ENCODE peak calls at places on chromosomes 11 and 22, in seven cellular contexts. E is NCI-H1930, S is NCI-H146, I is NCI-H1092 treated with DMSO at 0.1 percent for 48 hours, Q is A549, O is NCI-H345, R is stromal cell of bone marrow. D is an unnamed sample.

GRCh38 chr22:21443735-21444421 is 23.3 kb upstream of the TMEM191C start:
- DNase-seq in O (no peak), I (no peak), S (no peak), Q (no peak), E (no peak), R (no peak), D (no peak)

GRCh38 chr22:23926561-23926960 is 32.4 kb downstream of the MIF start:
- DNase-seq in O (no peak), E (no peak), R (no peak), Q (no peak), S (no peak), I (no peak), D (no peak)

GRCh38 chr22:36386900-36387663 is 685 bp downstream of the MYH9 start:
- DNase-seq in R (no peak), E (no peak), Q (no peak), S (no peak), O (no peak), I (no peak), D (no peak)

GRCh38 chr11:11296434-11296833 is 56.6 kb downstream of the CSNK2A3 start:
- DNase-seq in I (peak), E (no peak), R (no peak), O (peak), S (no peak), Q (no peak), D (peak)

GRCh38 chr11:58575377-58576020 is at the start of gene LPXN:
- DNase-seq in S (no peak), I (no peak), O (no peak), R (no peak), E (no peak), Q (no peak), D (no peak)

GRCh38 chr11:64844330-64845124 is at the start of gene CDC42BPG:
- DNase-seq in S (peak), Q (peak), O (peak), I (peak), E (peak), R (peak), D (peak)

GRCh38 chr11:117492578-117493251 is 165.1 kb downstream of the CEP164 start:
- DNase-seq in I (no peak), O (no peak), R (no peak), S (no peak), E (no peak), Q (no peak), D (no peak)

GRCh38 chr11:74818283-74818946 is 69.8 kb downstream of the RNF169 start:
- DNase-seq in Q (no peak), I (no peak), E (no peak), S (no peak), R (no peak), O (no peak), D (no peak)

GRCh38 chr11:133930767-133931448 is 25.9 kb downstream of the IGSF9B start:
- DNase-seq in E (no peak), O (no peak), Q (peak), I (no peak), S (no peak), R (no peak), D (no peak)

GRCh38 chr22:37428649-37429586 is 1.6 kb upstream of the ELFN2 start:
- DNase-seq in O (no peak), Q (peak), E (peak), I (no peak), S (no peak), R (no peak), D (no peak)

GRCh38 chr11:58334708-58335107 is 24.2 kb downstream of the OR5B17 start:
- DNase-seq in O (no peak), S (no peak), Q (peak), R (peak), I (no peak), E (no peak), D (no peak)

GRCh38 chr22:35446365-35446764 is 46.4 kb downstream of the MCM5 start:
- DNase-seq in I (no peak), E (no peak), Q (no peak), S (no peak), O (no peak), R (peak), D (no peak)

GRCh38 chr22:21936151-21936778 is 16.4 kb downstream of the PPM1F start:
- DNase-seq in I (no peak), O (no peak), S (no peak), R (no peak), E (no peak), Q (no peak), D (no peak)

GRCh38 chr22:31286360-31287255 is 5.7 kb downstream of the PIK3IP1 start:
- DNase-seq in Q (no peak), S (no peak), I (no peak), O (no peak), E (no peak), R (no peak), D (no peak)

GRCh38 chr22:43000441-43001175 is 14.3 kb downstream of the PACSIN2 start:
- DNase-seq in R (no peak), E (no peak), O (no peak), I (no peak), Q (no peak), S (no peak), D (no peak)

GRCh38 chr11:74671520-74672196 is 59.6 kb downstream of the CHRDL2 start:
- DNase-seq in I (no peak), S (no peak), Q (peak), O (no peak), E (no peak), R (peak), D (no peak)

GRCh38 chr11:8068605-8069221 is 12.3 kb upstream of the TUB start:
- DNase-seq in R (peak), Q (peak), O (peak), I (peak), S (no peak), E (no peak), D (peak)

GRCh38 chr11:109426442-109426841 is 4.5 kb downstream of the C11orf87 start:
- DNase-seq in O (peak), E (no peak), I (peak), R (no peak), Q (peak), S (peak), D (peak)

D was measured in NCI-H1105 treated with DMSO at 0.1 percent for 48 hours.